ENCODE peak calls at places on chromosome 10, in ten cellular contexts. Z, E, Y, R, L, U, W, K, N and I are unnamed samples.

GRCh38 chr10:128210215-128211063 is 84.2 kb upstream of the MKI67 start:
- DNase-seq in K (peak; percentile 66), L (peak; percentile 64), Y (peak; percentile 79), E (peak; percentile 51), N (peak; percentile 89), R (no peak), Z (no peak), W (peak; percentile 78), U (peak; percentile 67), I (no peak)

GRCh38 chr10:61068471-61068870 is 124.5 kb upstream of the RHOBTB1 start:
- DNase-seq in W (no peak), E (no peak), U (no peak), N (no peak), Z (no peak), R (no peak), Y (no peak), L (no peak), K (no peak), I (no peak)

GRCh38 chr10:99347672-99348071 is 18.5 kb downstream of the CNNM1 start:
- DNase-seq in U (no peak), W (no peak), Z (no peak), N (no peak), R (no peak), L (no peak), K (no peak), E (no peak), Y (no peak), I (no peak)

GRCh38 chr10:119132521-119133345 is 28.8 kb downstream of the DENND10 start:
- DNase-seq in L (no peak), R (no peak), U (no peak), Z (no peak), N (peak; percentile 47), W (peak; percentile 48), E (no peak), Y (no peak), K (no peak), I (no peak)

GRCh38 chr10:124520553-124521428 is 59.2 kb downstream of the LHPP start:
- DNase-seq in Z (peak; percentile 25), U (no peak), N (no peak), W (no peak), Y (no peak), R (no peak), E (no peak), L (no peak), K (no peak), I (peak; percentile 28)

GRCh38 chr10:44725404-44725803 is 185.7 kb upstream of the TMEM72 start:
- DNase-seq in Z (no peak), E (no peak), R (no peak), Y (no peak), N (no peak), K (no peak), W (no peak), L (no peak), U (no peak), I (no peak)

GRCh38 chr10:97422921-97423420 is 3.0 kb upstream of the PGAM1 start:
- DNase-seq in L (no peak), Y (no peak), W (no peak), N (no peak), K (no peak), Z (peak; percentile 82), E (peak; percentile 66), U (no peak), R (no peak), I (no peak)

GRCh38 chr10:42753507-42754154 is 29.0 kb upstream of the BMS1 start:
- DNase-seq in U (no peak), K (peak; percentile 35), Z (no peak), W (peak; percentile 68), E (no peak), L (peak; percentile 29), Y (peak; percentile 70), N (no peak), R (no peak), I (no peak)

GRCh38 chr10:59971915-59972314 is 65.6 kb upstream of the CCDC6 start:
- DNase-seq in U (no peak), R (no peak), Z (peak; percentile 32), E (peak; percentile 72), N (no peak), L (no peak), K (no peak), Y (no peak), W (no peak), I (no peak)

GRCh38 chr10:1410469-1411395 is 326.6 kb downstream of the ADARB2 start:
- DNase-seq in U (no peak), L (no peak), Y (no peak), N (no peak), R (no peak), K (no peak), E (no peak), Z (no peak), W (peak; percentile 24), I (no peak)

GRCh38 chr10:69479737-69480412 is 28.6 kb downstream of the TSPAN15 start:
- DNase-seq in R (no peak), E (no peak), U (peak; percentile 56), L (no peak), N (no peak), Z (no peak), W (peak; percentile 72), Y (no peak), K (no peak), I (no peak)

GRCh38 chr10:78295242-78295641 is 261.6 kb downstream of the RPS24 start:
- DNase-seq in W (no peak), R (no peak), E (no peak), N (no peak), U (no peak), L (no peak), Y (no peak), Z (no peak), K (no peak), I (no peak)
- H3K27ac ChIP-seq in W (no peak overlapping the region), R (no peak overlapping the region), E (no peak overlapping the region), N (no peak overlapping the region), U (no peak overlapping the region), L (no peak overlapping the region), Y (no peak overlapping the region), Z (no peak overlapping the region), K (no peak overlapping the region), I (no peak overlapping the region)

DNA sequence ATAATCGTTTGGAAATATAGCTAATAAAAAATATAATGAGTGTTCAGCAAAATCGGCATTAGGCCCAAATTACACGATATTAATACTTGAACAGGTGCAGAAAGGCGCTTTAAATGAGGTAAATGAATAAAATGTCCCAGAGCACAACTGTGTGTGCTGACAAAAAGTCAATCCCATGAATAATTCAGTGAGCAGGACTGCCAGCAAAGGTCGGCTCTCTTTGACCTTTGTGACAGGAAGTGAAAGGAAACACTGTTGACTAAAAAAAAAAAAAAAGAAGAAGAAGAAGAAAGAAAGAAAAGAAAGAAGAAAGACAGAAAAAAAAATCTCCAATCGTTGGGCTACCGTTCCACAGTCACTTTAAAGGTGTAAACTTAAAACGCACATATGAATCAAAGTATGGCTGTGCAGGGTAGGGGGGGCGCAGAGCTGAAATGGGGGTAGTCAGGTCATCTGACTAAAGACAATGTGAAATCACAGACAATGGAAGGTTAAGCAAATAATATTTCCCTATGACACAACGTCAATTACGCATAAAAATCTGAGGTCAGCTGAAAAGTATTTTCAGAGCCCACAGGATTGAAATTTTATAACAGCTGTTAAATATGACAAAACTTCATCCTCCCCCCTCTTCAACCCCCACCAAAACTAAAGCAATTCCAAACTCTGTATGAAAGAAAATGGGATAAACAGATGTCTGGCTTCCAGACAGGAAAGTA is 11.1 kb downstream of the EBF3 start:
- DNase-seq in E (no peak), U (no peak), R (no peak), W (peak; percentile 25), K (no peak), Z (no peak), N (no peak), Y (no peak), L (no peak), I (no peak)
- H3K4me3 ChIP-seq in E (no peak overlapping the region), U (peak overlapping the region; percentile 93), R (no peak overlapping the region), W (no peak overlapping the region), K (peak overlapping the region; percentile 83), Z (no peak overlapping the region), N (no peak overlapping the region), Y (peak overlapping the region; percentile 26), L (no peak overlapping the region), I (no peak overlapping the region)

DNA sequence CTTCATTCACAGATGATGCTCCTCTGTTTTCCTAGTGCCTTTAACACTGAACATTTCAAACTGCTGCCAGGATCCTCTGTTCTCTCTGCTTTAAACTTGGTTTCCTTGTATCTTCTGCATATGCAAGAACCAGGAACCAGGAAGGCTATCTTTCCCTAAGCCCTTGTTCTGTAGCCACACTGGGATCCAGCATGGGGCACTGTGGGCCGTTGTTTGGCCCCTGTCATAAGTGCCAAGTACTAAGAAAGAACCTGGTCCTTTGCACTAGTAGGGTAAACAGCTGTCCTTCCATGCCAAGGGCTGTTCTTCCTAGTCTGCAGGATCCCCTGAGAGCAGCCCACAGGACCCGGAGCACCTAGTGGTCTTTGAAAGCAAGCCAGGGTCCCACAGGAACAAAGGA is 49.0 kb upstream of the TRIM8 start:
- DNase-seq in N (no peak), K (no peak), Y (no peak), U (no peak), W (no peak), Z (no peak), E (no peak), L (no peak), R (no peak), I (no peak)
- TF ChIP-seq CTCF in N (no peak), K (no peak), Y (no peak), U (no peak), W (no peak), Z (no peak), E (no peak), L (no peak), R (no peak), I (no peak)

GRCh38 chr10:95337354-95337753 is 46.6 kb upstream of the PDLIM1 start:
- DNase-seq in W (no peak), L (no peak), N (no peak), Y (no peak), U (no peak), K (no peak), Z (no peak), E (no peak), R (no peak), I (no peak)

GRCh38 chr10:95336702-95337101 is 45.9 kb upstream of the PDLIM1 start:
- DNase-seq in K (no peak), L (no peak), Z (no peak), R (no peak), W (no peak), N (no peak), Y (no peak), U (no peak), E (no peak), I (no peak)

GRCh38 chr10:95339863-95340262 is 49.1 kb upstream of the PDLIM1 start:
- DNase-seq in U (no peak), N (no peak), Y (no peak), K (no peak), E (no peak), Z (no peak), W (no peak), R (no peak), L (no peak), I (no peak)

GRCh38 chr10:95335933-95336699 is 45.3 kb upstream of the PDLIM1 start:
- DNase-seq in W (no peak), N (no peak), K (no peak), R (no peak), E (no peak), Y (no peak), U (no peak), Z (no peak), L (no peak), I (no peak)

DNA sequence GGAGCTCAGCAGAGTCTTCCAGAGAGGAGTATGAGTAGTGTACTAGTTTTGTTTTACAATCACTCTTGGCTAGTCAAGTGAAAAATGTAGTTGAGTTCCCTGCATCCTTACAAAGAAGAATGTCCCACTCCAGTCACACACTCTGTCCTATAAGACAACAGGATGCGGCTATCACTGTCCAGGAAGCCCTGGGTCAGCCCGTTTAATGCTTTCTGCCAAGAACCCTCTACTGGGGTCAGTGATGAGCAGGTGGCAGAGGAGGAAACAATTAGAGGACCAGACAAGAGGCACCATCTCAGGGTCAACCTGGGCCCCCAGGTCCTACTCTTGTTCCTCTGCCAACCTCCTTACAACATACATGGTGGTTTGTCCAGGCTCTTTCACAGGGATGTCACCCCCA is 47.0 kb upstream of the PDLIM1 start:
- DNase-seq in U (no peak), L (no peak), K (no peak), Y (no peak), R (no peak), Z (no peak), N (no peak), W (no peak), E (no peak), I (no peak)
- H3K27ac ChIP-seq in U (no peak overlapping the region), L (no peak overlapping the region), K (no peak overlapping the region), Y (no peak overlapping the region), R (no peak overlapping the region), Z (no peak overlapping the region), N (no peak overlapping the region), W (peak overlapping the region; percentile 82), E (no peak overlapping the region), I (no peak overlapping the region)